ENCODE peak calls at places on chromosome 3, in seven cellular contexts. One of them, this sample, is unnamed.

GRCh38 chr3:23600178-23600577 is 205.6 kb upstream of the UBE2E1 start:
- DNase-seq in activated T-helper 1 cell treated with anti-CD3 and anti-CD28 coated beads, Interleukin-2, amount 50 U/mL, for 16 hours: no peak
- DNase-seq in hippocampal formation: no peak
- DNase-seq in EL: peak; percentile 95
- DNase-seq in activated CD4-positive, alpha-beta T cell treated with anti-CD3 and anti-CD28 coated beads, Interleukin-2, amount 50 U/mL, for 48 hours: no peak
- DNase-seq in K562: no peak
- DNase-seq in BJ: peak; percentile 62
- DNase-seq in this sample: no peak

GRCh38 chr3:427128-427527 is 230.6 kb downstream of the CHL1 start:
- DNase-seq in activated T-helper 1 cell treated with anti-CD3 and anti-CD28 coated beads, Interleukin-2, amount 50 U/mL, for 16 hours: no peak
- DNase-seq in hippocampal formation: no peak
- DNase-seq in EL: no peak
- DNase-seq in activated CD4-positive, alpha-beta T cell treated with anti-CD3 and anti-CD28 coated beads, Interleukin-2, amount 50 U/mL, for 48 hours: no peak
- DNase-seq in K562: no peak
- DNase-seq in BJ: no peak
- DNase-seq in this sample: no peak

GRCh38 chr3:111735271-111735758 is 123.8 kb upstream of the PHLDB2 start:
- DNase-seq in activated T-helper 1 cell treated with anti-CD3 and anti-CD28 coated beads, Interleukin-2, amount 50 U/mL, for 16 hours: no peak
- DNase-seq in hippocampal formation: no peak
- DNase-seq in EL: peak; percentile 99
- DNase-seq in activated CD4-positive, alpha-beta T cell treated with anti-CD3 and anti-CD28 coated beads, Interleukin-2, amount 50 U/mL, for 48 hours: peak; percentile 6
- DNase-seq in K562: no peak
- DNase-seq in BJ: peak; percentile 90
- DNase-seq in this sample: no peak

GRCh38 chr3:37892917-37893595 is 31.4 kb downstream of the CTDSPL start:
- DNase-seq in activated T-helper 1 cell treated with anti-CD3 and anti-CD28 coated beads, Interleukin-2, amount 50 U/mL, for 16 hours: no peak
- DNase-seq in hippocampal formation: no peak
- DNase-seq in EL: no peak
- DNase-seq in activated CD4-positive, alpha-beta T cell treated with anti-CD3 and anti-CD28 coated beads, Interleukin-2, amount 50 U/mL, for 48 hours: no peak
- DNase-seq in K562: no peak
- DNase-seq in BJ: no peak
- DNase-seq in this sample: no peak

GRCh38 chr3:5187920-5188418 is 462 bp downstream of the EDEM1 start:
- DNase-seq in activated T-helper 1 cell treated with anti-CD3 and anti-CD28 coated beads, Interleukin-2, amount 50 U/mL, for 16 hours: peak; percentile 12
- DNase-seq in hippocampal formation: no peak
- DNase-seq in EL: peak; percentile 46
- DNase-seq in activated CD4-positive, alpha-beta T cell treated with anti-CD3 and anti-CD28 coated beads, Interleukin-2, amount 50 U/mL, for 48 hours: peak; percentile 56
- DNase-seq in K562: peak; percentile 58
- DNase-seq in BJ: no peak
- DNase-seq in this sample: peak; percentile 36

GRCh38 chr3:74041068-74041675 is 416.4 kb upstream of the PDZRN3 start:
- DNase-seq in activated T-helper 1 cell treated with anti-CD3 and anti-CD28 coated beads, Interleukin-2, amount 50 U/mL, for 16 hours: no peak
- DNase-seq in hippocampal formation: no peak
- DNase-seq in EL: no peak
- DNase-seq in activated CD4-positive, alpha-beta T cell treated with anti-CD3 and anti-CD28 coated beads, Interleukin-2, amount 50 U/mL, for 48 hours: no peak
- DNase-seq in K562: no peak
- DNase-seq in BJ: no peak
- DNase-seq in this sample: no peak

GRCh38 chr3:182392182-182392917 is 401.0 kb upstream of the ATP11B start:
- DNase-seq in activated T-helper 1 cell treated with anti-CD3 and anti-CD28 coated beads, Interleukin-2, amount 50 U/mL, for 16 hours: no peak
- DNase-seq in hippocampal formation: no peak
- DNase-seq in EL: no peak
- DNase-seq in activated CD4-positive, alpha-beta T cell treated with anti-CD3 and anti-CD28 coated beads, Interleukin-2, amount 50 U/mL, for 48 hours: no peak
- DNase-seq in K562: peak; percentile 16
- DNase-seq in BJ: no peak
- DNase-seq in this sample: no peak

GRCh38 chr3:146375214-146375613 is 94.1 kb downstream of the PLSCR2 start:
- DNase-seq in activated T-helper 1 cell treated with anti-CD3 and anti-CD28 coated beads, Interleukin-2, amount 50 U/mL, for 16 hours: no peak
- DNase-seq in hippocampal formation: no peak
- DNase-seq in EL: peak; percentile 3
- DNase-seq in activated CD4-positive, alpha-beta T cell treated with anti-CD3 and anti-CD28 coated beads, Interleukin-2, amount 50 U/mL, for 48 hours: no peak
- DNase-seq in K562: no peak
- DNase-seq in BJ: no peak
- DNase-seq in this sample: no peak

GRCh38 chr3:127002195-127003174 is 19.6 kb downstream of the PLXNA1 start:
- DNase-seq in activated T-helper 1 cell treated with anti-CD3 and anti-CD28 coated beads, Interleukin-2, amount 50 U/mL, for 16 hours: no peak
- DNase-seq in hippocampal formation: peak; percentile 46
- DNase-seq in EL: peak; percentile 94
- DNase-seq in activated CD4-positive, alpha-beta T cell treated with anti-CD3 and anti-CD28 coated beads, Interleukin-2, amount 50 U/mL, for 48 hours: no peak
- DNase-seq in K562: peak; percentile 42
- DNase-seq in BJ: peak; percentile 68
- DNase-seq in this sample: peak; percentile 29

GRCh38 chr3:159899198-159899597 is 89.4 kb upstream of the IL12A start:
- DNase-seq in activated T-helper 1 cell treated with anti-CD3 and anti-CD28 coated beads, Interleukin-2, amount 50 U/mL, for 16 hours: no peak
- DNase-seq in hippocampal formation: no peak
- DNase-seq in EL: no peak
- DNase-seq in activated CD4-positive, alpha-beta T cell treated with anti-CD3 and anti-CD28 coated beads, Interleukin-2, amount 50 U/mL, for 48 hours: no peak
- DNase-seq in K562: no peak
- DNase-seq in BJ: no peak
- DNase-seq in this sample: no peak

This sample was measured in HEK293T.